ENCODE peak calls at places on chromosomes 7 and 10, in seven cellular contexts. One of them, this sample, is unnamed.

GRCh38 chr7:147879116-147879750 is 711.3 kb upstream of the C7orf33 start:
- DNase-seq in substantia nigra: peak; percentile 20
- DNase-seq in iris pigment epithelial cell: no peak
- DNase-seq in left cardiac atrium: no peak
- DNase-seq in stimulated activated CD4-positive, alpha-beta T cell treated with anti-CD3 and anti-CD28 coated beads, Interleukin-15, amount 100 ng/mL, for 1 hour: no peak
- DNase-seq in coronary artery: no peak
- DNase-seq in activated B cell treated with CpG ODN at 0.5 μM for 24 hours: no peak
- DNase-seq in this sample: no peak

GRCh38 chr10:121608669-121609190 is 10.5 kb upstream of the FGFR2 start:
- DNase-seq in activated B cell treated with CpG ODN at 0.5 μM for 24 hours: no peak
- DNase-seq in coronary artery: no peak
- DNase-seq in left cardiac atrium: peak; percentile 42
- DNase-seq in substantia nigra: peak; percentile 47
- DNase-seq in iris pigment epithelial cell: no peak
- DNase-seq in stimulated activated CD4-positive, alpha-beta T cell treated with anti-CD3 and anti-CD28 coated beads, Interleukin-15, amount 100 ng/mL, for 1 hour: no peak
- DNase-seq in this sample: peak; percentile 89

GRCh38 chr7:20439384-20439783 is 108.7 kb downstream of the ITGB8 start:
- DNase-seq in coronary artery: no peak
- DNase-seq in substantia nigra: no peak
- DNase-seq in activated B cell treated with CpG ODN at 0.5 μM for 24 hours: no peak
- DNase-seq in left cardiac atrium: no peak
- DNase-seq in stimulated activated CD4-positive, alpha-beta T cell treated with anti-CD3 and anti-CD28 coated beads, Interleukin-15, amount 100 ng/mL, for 1 hour: no peak
- DNase-seq in iris pigment epithelial cell: no peak
- DNase-seq in this sample: no peak

GRCh38 chr7:27689045-27689877 is 26.6 kb upstream of the HIBADH start:
- DNase-seq in stimulated activated CD4-positive, alpha-beta T cell treated with anti-CD3 and anti-CD28 coated beads, Interleukin-15, amount 100 ng/mL, for 1 hour: no peak
- DNase-seq in substantia nigra: no peak
- DNase-seq in coronary artery: no peak
- DNase-seq in iris pigment epithelial cell: peak; percentile 39
- DNase-seq in activated B cell treated with CpG ODN at 0.5 μM for 24 hours: no peak
- DNase-seq in left cardiac atrium: no peak
- DNase-seq in this sample: no peak

GRCh38 chr10:32954080-32954479 is 4.0 kb downstream of the ITGB1 start:
- DNase-seq in iris pigment epithelial cell: no peak
- DNase-seq in left cardiac atrium: no peak
- DNase-seq in activated B cell treated with CpG ODN at 0.5 μM for 24 hours: no peak
- DNase-seq in coronary artery: no peak
- DNase-seq in substantia nigra: no peak
- DNase-seq in stimulated activated CD4-positive, alpha-beta T cell treated with anti-CD3 and anti-CD28 coated beads, Interleukin-15, amount 100 ng/mL, for 1 hour: no peak
- DNase-seq in this sample: no peak

GRCh38 chr10:26093229-26093628 is 123.3 kb upstream of the GAD2 start:
- DNase-seq in iris pigment epithelial cell: no peak
- DNase-seq in stimulated activated CD4-positive, alpha-beta T cell treated with anti-CD3 and anti-CD28 coated beads, Interleukin-15, amount 100 ng/mL, for 1 hour: no peak
- DNase-seq in left cardiac atrium: no peak
- DNase-seq in coronary artery: no peak
- DNase-seq in activated B cell treated with CpG ODN at 0.5 μM for 24 hours: no peak
- DNase-seq in substantia nigra: no peak
- DNase-seq in this sample: no peak

GRCh38 chr10:85619832-85620231 is 746.8 kb downstream of the GRID1 start:
- DNase-seq in coronary artery: no peak
- DNase-seq in stimulated activated CD4-positive, alpha-beta T cell treated with anti-CD3 and anti-CD28 coated beads, Interleukin-15, amount 100 ng/mL, for 1 hour: no peak
- DNase-seq in left cardiac atrium: no peak
- DNase-seq in substantia nigra: no peak
- DNase-seq in iris pigment epithelial cell: no peak
- DNase-seq in activated B cell treated with CpG ODN at 0.5 μM for 24 hours: no peak
- DNase-seq in this sample: no peak

GRCh38 chr7:79452495-79453265 is 787 bp downstream of the MAGI2 start:
- DNase-seq in activated B cell treated with CpG ODN at 0.5 μM for 24 hours: no peak
- DNase-seq in stimulated activated CD4-positive, alpha-beta T cell treated with anti-CD3 and anti-CD28 coated beads, Interleukin-15, amount 100 ng/mL, for 1 hour: no peak
- DNase-seq in coronary artery: peak; percentile 74
- DNase-seq in left cardiac atrium: peak; percentile 33
- DNase-seq in substantia nigra: peak; percentile 45
- DNase-seq in iris pigment epithelial cell: peak; percentile 45
- DNase-seq in this sample: no peak

GRCh38 chr10:31584098-31584631 is 265.1 kb downstream of the ZEB1 start:
- DNase-seq in iris pigment epithelial cell: no peak
- DNase-seq in coronary artery: peak; percentile 62
- DNase-seq in activated B cell treated with CpG ODN at 0.5 μM for 24 hours: no peak
- DNase-seq in stimulated activated CD4-positive, alpha-beta T cell treated with anti-CD3 and anti-CD28 coated beads, Interleukin-15, amount 100 ng/mL, for 1 hour: no peak
- DNase-seq in substantia nigra: no peak
- DNase-seq in left cardiac atrium: peak; percentile 64
- DNase-seq in this sample: no peak

GRCh38 chr10:6969659-6970058 is 389.6 kb upstream of the PRKCQ start:
- DNase-seq in coronary artery: no peak
- DNase-seq in substantia nigra: no peak
- DNase-seq in stimulated activated CD4-positive, alpha-beta T cell treated with anti-CD3 and anti-CD28 coated beads, Interleukin-15, amount 100 ng/mL, for 1 hour: no peak
- DNase-seq in left cardiac atrium: no peak
- DNase-seq in iris pigment epithelial cell: no peak
- DNase-seq in activated B cell treated with CpG ODN at 0.5 μM for 24 hours: no peak
- DNase-seq in this sample: no peak

GRCh38 chr10:115773832-115774231 is 499.2 kb downstream of the GFRA1 start:
- DNase-seq in stimulated activated CD4-positive, alpha-beta T cell treated with anti-CD3 and anti-CD28 coated beads, Interleukin-15, amount 100 ng/mL, for 1 hour: no peak
- DNase-seq in activated B cell treated with CpG ODN at 0.5 μM for 24 hours: no peak
- DNase-seq in left cardiac atrium: no peak
- DNase-seq in coronary artery: no peak
- DNase-seq in substantia nigra: no peak
- DNase-seq in iris pigment epithelial cell: peak; percentile 11
- DNase-seq in this sample: no peak

GRCh38 chr10:110414563-110415309 is 83.0 kb upstream of the DUSP5 start:
- DNase-seq in substantia nigra: no peak
- DNase-seq in left cardiac atrium: no peak
- DNase-seq in activated B cell treated with CpG ODN at 0.5 μM for 24 hours: peak; percentile 72
- DNase-seq in iris pigment epithelial cell: peak; percentile 92
- DNase-seq in coronary artery: no peak
- DNase-seq in stimulated activated CD4-positive, alpha-beta T cell treated with anti-CD3 and anti-CD28 coated beads, Interleukin-15, amount 100 ng/mL, for 1 hour: peak; percentile 74
- DNase-seq in this sample: no peak

GRCh38 chr7:50331564-50332208 is 27.2 kb downstream of the IKZF1 start:
- DNase-seq in activated B cell treated with CpG ODN at 0.5 μM for 24 hours: no peak
- DNase-seq in iris pigment epithelial cell: no peak
- DNase-seq in left cardiac atrium: no peak
- DNase-seq in substantia nigra: no peak
- DNase-seq in coronary artery: no peak
- DNase-seq in stimulated activated CD4-positive, alpha-beta T cell treated with anti-CD3 and anti-CD28 coated beads, Interleukin-15, amount 100 ng/mL, for 1 hour: no peak
- DNase-seq in this sample: no peak